ENCODE peak calls at places on chromosomes 12 and 14, in seven cellular contexts. B, Z, J, G, N, P and S are unnamed samples.

GRCh38 chr12:125989716-125990115 is 924.5 kb downstream of the AACS start:
- DNase-seq in B (no peak), Z (no peak), J (no peak), G (no peak), N (no peak), P (no peak), S (no peak)

GRCh38 chr14:98761993-98762392 is 510.0 kb downstream of the BCL11B start:
- DNase-seq in B (no peak), Z (no peak), J (no peak), G (no peak), N (no peak), P (no peak), S (no peak)

GRCh38 chr12:121576851-121577391 is 3.9 kb downstream of the KDM2B start:
- DNase-seq in B (peak), Z (peak), J (peak), G (peak), N (peak), P (peak), S (peak)

GRCh38 chr12:112978163-112979081 is at the start of gene OAS2:
- DNase-seq in B (no peak), Z (peak), J (peak), G (peak), N (peak), P (peak), S (peak)

GRCh38 chr14:93980464-93981201 is 4.3 kb upstream of the ASB2 start:
- DNase-seq in B (no peak), Z (no peak), J (no peak), G (no peak), N (peak), P (no peak), S (no peak)

GRCh38 chr14:59098377-59098776 is 90.1 kb upstream of the DAAM1 start:
- DNase-seq in B (no peak), Z (peak), J (peak), G (peak), N (peak), P (peak), S (peak)

GRCh38 chr12:92085040-92085439 is 60.6 kb downstream of the BTG1 start:
- DNase-seq in B (no peak), Z (no peak), J (no peak), G (no peak), N (peak), P (no peak), S (no peak)

GRCh38 chr12:118456741-118457140 is 80.4 kb downstream of the SUDS3 start:
- DNase-seq in B (no peak), Z (no peak), J (no peak), G (no peak), N (no peak), P (no peak), S (peak)

GRCh38 chr12:118055144-118055557 is 5.8 kb downstream of the WSB2 start:
- DNase-seq in B (peak), Z (no peak), J (peak), G (peak), N (no peak), P (no peak), S (no peak)

GRCh38 chr14:97977711-97978261 is 1180.6 kb downstream of the VRK1 start:
- DNase-seq in B (no peak), Z (no peak), J (peak), G (peak), N (peak), P (no peak), S (no peak)

GRCh38 chr12:120990487-120991055 is 12.2 kb downstream of the HNF1A start:
- DNase-seq in B (no peak), Z (no peak), J (no peak), G (no peak), N (no peak), P (no peak), S (no peak)

GRCh38 chr12:113298472-113298817 is 36.5 kb downstream of the SLC8B1 start:
- DNase-seq in B (no peak), Z (no peak), J (no peak), G (no peak), N (no peak), P (no peak), S (no peak)

GRCh38 chr12:125773033-125773432 is 707.8 kb downstream of the AACS start:
- DNase-seq in B (no peak), Z (no peak), J (peak), G (no peak), N (no peak), P (no peak), S (no peak)

GRCh38 chr14:32702571-32702970 is 236.1 kb upstream of the NPAS3 start:
- DNase-seq in B (peak), Z (no peak), J (no peak), G (peak), N (no peak), P (no peak), S (no peak)

GRCh38 chr14:30108975-30109700 is 181.5 kb upstream of the PRKD1 start:
- DNase-seq in B (no peak), Z (peak), J (no peak), G (no peak), N (peak), P (no peak), S (peak)

GRCh38 chr14:89237923-89238529 is 179.0 kb downstream of the FOXN3 start:
- DNase-seq in B (no peak), Z (peak), J (peak), G (peak), N (peak), P (no peak), S (no peak)

GRCh38 chr12:91813701-91814100 is 331.9 kb downstream of the BTG1 start:
- DNase-seq in B (no peak), Z (no peak), J (peak), G (peak), N (peak), P (peak), S (no peak)

GRCh38 chr12:91769736-91770135 is 375.9 kb downstream of the BTG1 start:
- DNase-seq in B (no peak), Z (no peak), J (no peak), G (no peak), N (no peak), P (no peak), S (no peak)

GRCh38 chr14:49861923-49862673 is 9.5 kb upstream of the NEMF start:
- DNase-seq in B (peak), Z (peak), J (peak), G (peak), N (peak), P (peak), S (peak)

GRCh38 chr12:1083888-1084262 is 92.9 kb downstream of the ERC1 start:
- DNase-seq in B (no peak), Z (peak), J (peak), G (peak), N (peak), P (peak), S (peak)

GRCh38 chr14:68987653-68988036 is 8.5 kb upstream of the ACTN1 start:
- DNase-seq in B (no peak), Z (no peak), J (no peak), G (peak), N (no peak), P (no peak), S (no peak)

GRCh38 chr12:128726866-128727265 is 96.9 kb downstream of the SLC15A4 start:
- DNase-seq in B (no peak), Z (no peak), J (no peak), G (no peak), N (no peak), P (no peak), S (no peak)

GRCh38 chr12:100168562-100168961 is 25.9 kb upstream of the BLTP3B start:
- DNase-seq in B (no peak), Z (no peak), J (peak), G (no peak), N (no peak), P (no peak), S (no peak)

GRCh38 chr12:49762468-49762847 is 21.1 kb downstream of the TMBIM6 start:
- DNase-seq in B (no peak), Z (no peak), J (no peak), G (no peak), N (no peak), P (no peak), S (no peak)

GRCh38 chr14:79496701-79497100 is 714.6 kb downstream of the DIO2 start:
- DNase-seq in B (no peak), Z (no peak), J (peak), G (no peak), N (no peak), P (no peak), S (no peak)

GRCh38 chr12:100404769-100405407 is 48.0 kb downstream of the SLC17A8 start:
- DNase-seq in B (peak), Z (peak), J (peak), G (peak), N (peak), P (peak), S (no peak)

GRCh38 chr12:71438670-71439361 is 782 bp upstream of the LGR5 start:
- DNase-seq in B (no peak), Z (no peak), J (peak), G (peak), N (peak), P (no peak), S (no peak)

GRCh38 chr14:91899213-91899612 is 31.9 kb upstream of the TC2N start:
- DNase-seq in B (no peak), Z (no peak), J (peak), G (no peak), N (no peak), P (no peak), S (no peak)
- TF ChIP-seq CTCF in B (no peak), Z (no peak), J (peak), G (no peak), N (no peak), P (no peak), S (no peak)

GRCh38 chr12:132899033-132899432 is 11.6 kb upstream of the CHFR start:
- DNase-seq in B (no peak), Z (no peak), J (peak), G (peak), N (no peak), P (no peak), S (no peak)

GRCh38 chr12:132908145-132909029 is 21.0 kb upstream of the CHFR start:
- DNase-seq in B (peak), Z (peak), J (peak), G (peak), N (peak), P (peak), S (peak)

GRCh38 chr12:132907216-132907615 is 19.8 kb upstream of the CHFR start:
- DNase-seq in B (no peak), Z (no peak), J (no peak), G (no peak), N (no peak), P (no peak), S (no peak)

GRCh38 chr12:132909030-132909368 is 21.6 kb upstream of the CHFR start:
- DNase-seq in B (no peak), Z (no peak), J (no peak), G (no peak), N (no peak), P (no peak), S (no peak)

DNA sequence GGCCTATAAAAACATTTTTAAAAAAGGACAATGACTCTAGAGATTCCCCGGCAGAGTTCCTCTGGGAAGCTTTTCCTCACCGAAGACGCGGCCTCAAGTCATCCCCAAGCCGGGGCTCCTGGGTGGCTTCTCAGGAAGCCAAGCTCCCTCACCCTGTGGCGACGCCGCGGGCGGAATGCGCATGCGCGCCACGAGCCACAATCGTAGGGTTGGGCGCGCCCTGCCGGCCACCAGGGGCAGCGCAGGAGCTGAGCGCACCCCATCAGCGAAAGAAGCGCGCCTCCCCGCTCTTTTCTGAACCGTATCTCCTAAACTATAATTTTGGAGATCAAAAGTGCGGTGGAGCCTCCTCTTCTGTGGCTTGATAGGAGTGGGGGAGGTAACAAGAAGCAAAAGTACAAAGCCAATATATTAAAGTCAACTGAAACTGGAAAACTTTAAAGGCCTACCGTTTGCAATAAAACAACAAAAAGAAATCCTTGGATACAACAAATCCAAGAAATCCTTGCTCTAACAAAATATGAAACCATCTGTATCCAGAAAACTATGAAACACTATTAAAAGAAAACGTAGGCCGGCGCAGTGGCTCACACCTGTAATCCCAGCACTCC is 17.4 kb upstream of the CHFR start:
- DNase-seq in B (peak), Z (peak), J (peak), G (peak), N (peak), P (no peak), S (no peak)
- TF ChIP-seq CTCF in B (peak), Z (peak), J (peak), G (peak), N (peak), P (peak), S (peak)

DNA sequence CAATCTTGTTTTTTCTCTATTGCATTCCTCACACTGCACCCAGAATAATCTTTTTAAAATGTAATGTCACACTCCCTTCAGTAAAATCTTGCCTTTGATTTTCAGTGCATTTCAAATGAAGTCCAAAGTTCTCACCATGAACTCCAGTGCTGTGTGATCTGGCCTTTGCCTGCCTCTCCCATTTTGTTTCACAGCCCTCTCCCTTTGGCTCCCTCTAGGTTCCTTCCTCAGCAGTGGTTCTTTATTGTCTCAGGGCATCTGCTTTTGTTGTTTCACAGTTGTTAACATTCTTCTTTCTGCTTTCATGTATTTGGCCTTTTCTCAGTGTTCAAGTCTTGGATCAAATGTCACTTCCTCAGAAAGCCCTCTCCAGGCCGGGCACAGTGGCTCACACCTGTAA is 84.5 kb upstream of the AMN1 start:
- DNase-seq in B (no peak), Z (peak), J (no peak), G (peak), N (no peak), P (no peak), S (no peak)
- TF ChIP-seq CTCF in B (no peak), Z (peak), J (no peak), G (peak), N (peak), P (peak), S (peak)

DNA sequence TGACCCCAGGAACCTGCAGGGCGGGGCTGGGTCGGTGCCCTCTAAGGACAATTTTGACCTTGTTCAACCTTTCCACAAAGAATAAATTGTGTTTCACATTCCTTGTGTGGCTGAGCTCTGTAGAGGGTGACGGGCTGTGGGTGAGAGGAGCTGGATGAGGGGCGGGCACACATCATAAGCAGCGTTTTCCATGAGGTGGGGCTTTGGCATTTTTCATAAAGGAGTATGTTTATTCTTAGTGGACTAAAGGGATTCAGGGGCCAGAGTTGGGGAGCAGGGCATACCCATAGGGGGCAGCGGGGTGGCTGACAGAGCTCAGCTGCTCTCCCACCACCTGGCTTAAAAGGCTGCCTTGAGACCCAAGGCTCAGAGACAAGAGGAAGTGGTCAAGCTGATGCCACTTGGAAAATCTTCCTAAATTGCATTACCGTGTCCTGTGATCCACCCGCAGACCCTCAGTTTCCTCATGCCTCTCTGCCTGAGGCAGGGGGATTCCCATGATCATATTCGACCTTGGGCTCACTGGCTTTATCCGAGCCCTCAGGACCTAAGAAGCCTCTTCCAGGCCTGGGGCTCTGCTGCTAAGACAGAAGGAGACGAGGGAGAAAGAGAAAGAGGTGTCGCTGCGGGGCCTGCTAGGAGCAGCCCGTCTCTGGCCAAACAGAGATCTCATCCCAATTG is 11.4 kb downstream of the MMP14 start:
- DNase-seq in B (no peak), Z (peak), J (no peak), G (peak), N (peak), P (no peak), S (peak)
- TF ChIP-seq CTCF in B (no peak), Z (no peak), J (no peak), G (no peak), N (no peak), P (peak), S (peak)

GRCh38 chr14:22884721-22885523 is 1.9 kb downstream of the REM2 start:
- DNase-seq in B (no peak), Z (no peak), J (no peak), G (no peak), N (no peak), P (no peak), S (no peak)

GRCh38 chr14:22885975-22886374 is 3.0 kb downstream of the REM2 start:
- DNase-seq in B (no peak), Z (no peak), J (no peak), G (no peak), N (no peak), P (no peak), S (no peak)

GRCh38 chr14:22887990-22888378 is 5.0 kb downstream of the REM2 start:
- DNase-seq in B (no peak), Z (no peak), J (no peak), G (no peak), N (no peak), P (no peak), S (no peak)

GRCh38 chr14:22887260-22887989 is 4.4 kb downstream of the REM2 start:
- DNase-seq in B (peak), Z (peak), J (peak), G (peak), N (peak), P (no peak), S (peak)

DNA sequence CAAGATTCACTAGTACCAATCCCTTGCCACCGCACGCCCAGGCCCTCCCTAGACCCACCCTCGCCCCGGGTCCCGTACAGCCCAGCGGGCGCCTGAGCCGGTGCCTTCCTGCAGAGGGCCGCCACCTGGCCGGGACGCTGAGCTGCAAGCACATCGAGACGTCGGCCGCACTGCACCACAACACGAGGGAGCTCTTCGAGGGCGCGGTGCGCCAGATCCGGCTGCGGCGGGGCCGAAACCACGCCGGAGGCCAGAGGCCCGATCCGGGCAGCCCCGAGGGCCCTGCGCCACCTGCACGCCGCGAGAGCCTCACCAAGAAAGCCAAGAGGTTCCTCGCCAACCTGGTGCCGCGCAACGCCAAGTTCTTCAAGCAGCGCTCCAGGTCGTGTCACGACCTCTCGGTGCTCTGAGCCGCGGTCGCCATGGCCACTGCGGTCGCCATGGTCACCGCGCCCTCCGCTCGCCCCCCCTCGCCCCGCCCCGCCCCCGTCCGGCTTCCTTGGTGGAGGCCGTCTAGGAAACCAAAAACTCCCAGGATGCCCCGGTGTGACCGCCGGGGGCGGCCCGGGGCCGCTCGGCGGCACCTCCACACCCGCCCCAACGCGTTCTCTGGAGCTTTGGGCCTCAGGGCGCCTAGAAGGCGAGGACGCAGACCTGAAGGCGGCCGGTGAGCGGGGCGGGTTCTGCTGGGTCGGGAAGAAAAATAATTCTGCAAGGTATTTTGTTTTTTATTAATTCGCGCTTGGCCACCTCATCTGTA is 3.7 kb downstream of the REM2 start:
- DNase-seq in B (peak), Z (peak), J (peak), G (peak), N (peak), P (no peak), S (no peak)
- TF ChIP-seq CTCF in B (no peak), Z (peak), J (no peak), G (no peak), N (no peak), P (peak), S (no peak)

DNA sequence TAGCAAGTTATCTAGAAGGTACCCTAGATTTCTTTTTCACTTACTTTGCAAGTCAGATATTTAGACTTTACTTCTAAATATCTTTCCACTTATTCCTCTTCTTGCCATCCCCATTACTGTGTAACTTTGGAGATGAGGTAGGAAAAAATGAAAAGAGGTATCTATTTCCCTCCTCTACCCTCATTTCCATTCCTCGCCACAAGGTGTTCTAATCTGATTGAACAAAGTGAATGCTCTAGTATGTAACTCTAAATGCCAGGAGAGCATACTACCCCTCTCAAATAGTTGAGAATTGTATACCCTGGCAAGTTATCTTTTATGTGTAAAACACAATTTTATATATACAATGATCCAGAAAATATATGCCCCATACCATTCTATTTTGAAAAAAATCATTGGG is 1.7 kb upstream of the LDHB start:
- DNase-seq in B (no peak), Z (no peak), J (peak), G (no peak), N (no peak), P (no peak), S (no peak)
- TF ChIP-seq CTCF in B (no peak), Z (no peak), J (peak), G (no peak), N (no peak), P (no peak), S (peak)